ENCODE peak calls at places on chromosomes 11 and 22, in six cellular contexts. K, A, C, Z, M and U are unnamed samples.

GRCh38 chr11:100515087-100515486 is 172.0 kb upstream of the ARHGAP42 start:
- DNase-seq in K (no peak), A (no peak), C (peak), Z (no peak), M (no peak), U (no peak)

GRCh38 chr22:50014053-50014501 is 1.5 kb upstream of the IL17REL start:
- DNase-seq in K (no peak), A (no peak), C (no peak), Z (peak), M (no peak), U (no peak)

GRCh38 chr11:2702771-2703486 is 3.1 kb upstream of the KCNQ1OT1 start:
- DNase-seq in K (peak), A (peak), C (no peak), Z (peak), M (no peak), U (no peak)

GRCh38 chr11:132904566-132904965 is 627.7 kb downstream of the OPCML start:
- DNase-seq in K (no peak), A (no peak), C (no peak), Z (no peak), M (no peak), U (no peak)

GRCh38 chr22:39960791-39961746 is 872 bp downstream of the TMA7B start:
- DNase-seq in K (no peak), A (no peak), C (peak), Z (no peak), M (peak), U (no peak)

GRCh38 chr11:69352715-69353325 is 58.9 kb downstream of the MYEOV start:
- DNase-seq in K (no peak), A (no peak), C (peak), Z (no peak), M (peak), U (peak)

GRCh38 chr11:34160049-34160721 is 54.8 kb downstream of the NAT10 start:
- DNase-seq in K (no peak), A (no peak), C (peak), Z (no peak), M (no peak), U (no peak)

GRCh38 chr22:42431401-42432019 is 693 bp downstream of the NFAM1 start:
- DNase-seq in K (no peak), A (no peak), C (no peak), Z (no peak), M (no peak), U (no peak)

GRCh38 chr11:62088331-62088933 is 35.4 kb upstream of the INCENP start:
- DNase-seq in K (no peak), A (no peak), C (no peak), Z (no peak), M (no peak), U (no peak)

GRCh38 chr22:16956290-16956689 is 51.7 kb downstream of the GAB4 start:
- DNase-seq in K (no peak), A (no peak), C (no peak), Z (no peak), M (no peak), U (no peak)

GRCh38 chr11:130726234-130726559 is 190.1 kb downstream of the SNX19 start:
- DNase-seq in K (no peak), A (no peak), C (peak), Z (no peak), M (peak), U (no peak)

GRCh38 chr11:106670069-106670468 is 348.2 kb downstream of the GUCY1A2 start:
- DNase-seq in K (no peak), A (no peak), C (no peak), Z (no peak), M (no peak), U (no peak)

GRCh38 chr11:95803973-95804372 is 13.7 kb downstream of the CEP57 start:
- DNase-seq in K (no peak), A (no peak), C (no peak), Z (no peak), M (no peak), U (no peak)

GRCh38 chr11:12411806-12412727 is 34.7 kb downstream of the PARVA start:
- DNase-seq in K (peak), A (no peak), C (peak), Z (peak), M (peak), U (peak)

GRCh38 chr11:72378704-72379383 is 55.5 kb downstream of the CLPB start:
- DNase-seq in K (peak), A (peak), C (peak), Z (peak), M (peak), U (no peak)

GRCh38 chr11:17414317-17414737 is 25.9 kb upstream of the KCNJ11 start:
- DNase-seq in K (no peak), A (no peak), C (no peak), Z (no peak), M (no peak), U (no peak)

GRCh38 chr11:1875093-1875785 is 16.5 kb downstream of the PRR33 start:
- DNase-seq in K (peak), A (no peak), C (no peak), Z (peak), M (no peak), U (peak)

GRCh38 chr11:76152086-76152658 is 54.1 kb downstream of the WNT11 start:
- DNase-seq in K (peak), A (peak), C (peak), Z (peak), M (peak), U (peak)

GRCh38 chr22:19292262-19293230 is 1.0 kb upstream of the CLTCL1 start:
- DNase-seq in K (peak), A (no peak), C (no peak), Z (peak), M (peak), U (peak)

GRCh38 chr11:44774736-44775135 is 48.0 kb downstream of the TSPAN18 start:
- DNase-seq in K (no peak), A (peak), C (no peak), Z (no peak), M (no peak), U (no peak)

GRCh38 chr11:10875430-10876021 is 17.7 kb upstream of the ZBED5 start:
- DNase-seq in K (no peak), A (no peak), C (no peak), Z (no peak), M (no peak), U (no peak)

GRCh38 chr11:33976351-33977199 is 75.0 kb upstream of the CAPRIN1 start:
- DNase-seq in K (no peak), A (no peak), C (peak), Z (no peak), M (peak), U (no peak)

GRCh38 chr22:36562261-36562835 is 33.4 kb upstream of the EIF3D start:
- DNase-seq in K (no peak), A (no peak), C (peak), Z (no peak), M (peak), U (no peak)

GRCh38 chr11:14645247-14645912 is 1.8 kb downstream of the PDE3B start:
- DNase-seq in K (no peak), A (no peak), C (peak), Z (no peak), M (peak), U (no peak)

GRCh38 chr11:14643697-14644395 is at the start of gene PDE3B:
- DNase-seq in K (peak), A (no peak), C (peak), Z (peak), M (peak), U (peak)

GRCh38 chr11:14644396-14645246 is 1.0 kb downstream of the PDE3B start:
- DNase-seq in K (peak), A (no peak), C (peak), Z (peak), M (no peak), U (peak)

GRCh38 chr11:14642873-14643696 is 519 bp upstream of the PDE3B start:
- DNase-seq in K (no peak), A (no peak), C (no peak), Z (no peak), M (no peak), U (no peak)

DNA sequence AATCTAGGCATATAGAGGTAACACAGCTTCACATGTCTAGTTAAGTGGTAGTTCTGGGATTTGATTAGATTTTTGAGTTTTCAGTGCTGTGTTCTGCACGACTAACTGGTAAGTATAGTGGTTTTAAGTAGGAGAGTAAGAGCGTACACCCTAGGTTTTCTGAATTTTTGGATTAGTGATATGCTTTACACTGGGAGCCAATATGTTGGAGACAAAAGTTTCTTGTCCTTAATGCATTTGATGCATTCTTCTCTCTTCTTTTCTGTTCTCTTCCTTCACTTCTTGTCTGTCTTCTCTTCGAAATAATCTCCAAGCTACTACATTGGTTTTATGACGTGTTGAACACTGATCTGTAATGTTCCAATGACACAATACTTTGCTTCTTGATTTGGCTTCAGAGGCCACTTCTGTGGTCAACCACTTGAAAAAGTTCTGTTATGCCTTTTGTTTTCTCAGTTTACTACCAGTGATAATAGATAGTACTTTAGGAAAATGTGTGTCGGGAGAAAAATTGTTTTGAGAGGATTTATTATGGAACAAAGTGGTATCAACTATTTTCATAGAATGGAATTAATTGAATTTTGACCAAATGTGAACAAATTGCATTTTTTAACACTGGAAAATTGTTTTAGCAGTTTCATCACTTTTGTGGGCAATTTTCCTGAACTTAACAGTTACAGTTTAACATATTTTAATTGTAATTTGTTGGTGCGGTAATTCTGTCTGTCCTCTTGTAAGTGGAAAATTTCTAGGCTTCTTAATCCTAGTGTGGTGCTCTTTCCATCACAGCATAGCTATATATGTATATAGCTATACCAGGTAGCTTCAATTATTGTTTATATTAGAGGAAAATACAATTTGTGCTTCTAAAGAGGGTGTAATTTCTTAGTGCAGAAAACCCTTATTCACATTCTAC is 2.6 kb downstream of the PDE3B start:
- DNase-seq in K (no peak), A (no peak), C (no peak), Z (no peak), M (no peak), U (no peak)
- H3K4me3 ChIP-seq in K (peak), A (peak), C (no peak), Z (peak), M (no peak), U (no peak)

GRCh38 chr11:15258433-15259350 is 144.0 kb downstream of the INSC start:
- DNase-seq in K (no peak), A (no peak), C (peak), Z (no peak), M (peak), U (no peak)
- TF ChIP-seq CTCF in K (peak), A (no peak), C (peak), Z (no peak), M (peak), U (no peak)

GRCh38 chr11:66937334-66937733 is 20.8 kb downstream of the PC start:
- DNase-seq in K (no peak), A (no peak), C (no peak), Z (no peak), M (no peak), U (no peak)

GRCh38 chr11:66933508-66933907 is 24.7 kb downstream of the PC start:
- DNase-seq in K (no peak), A (no peak), C (peak), Z (no peak), M (peak), U (no peak)

GRCh38 chr11:66934971-66935779 is 23.0 kb downstream of the PC start:
- DNase-seq in K (no peak), A (no peak), C (peak), Z (no peak), M (peak), U (no peak)

GRCh38 chr11:66936326-66936725 is 21.9 kb downstream of the PC start:
- DNase-seq in K (no peak), A (no peak), C (peak), Z (no peak), M (peak), U (no peak)

GRCh38 chr11:66938582-66939135 is 19.5 kb downstream of the PC start:
- DNase-seq in K (no peak), A (no peak), C (no peak), Z (no peak), M (no peak), U (no peak)
- H3K4me3 ChIP-seq in K (no peak), A (no peak), C (no peak), Z (no peak), M (no peak), U (no peak)

DNA sequence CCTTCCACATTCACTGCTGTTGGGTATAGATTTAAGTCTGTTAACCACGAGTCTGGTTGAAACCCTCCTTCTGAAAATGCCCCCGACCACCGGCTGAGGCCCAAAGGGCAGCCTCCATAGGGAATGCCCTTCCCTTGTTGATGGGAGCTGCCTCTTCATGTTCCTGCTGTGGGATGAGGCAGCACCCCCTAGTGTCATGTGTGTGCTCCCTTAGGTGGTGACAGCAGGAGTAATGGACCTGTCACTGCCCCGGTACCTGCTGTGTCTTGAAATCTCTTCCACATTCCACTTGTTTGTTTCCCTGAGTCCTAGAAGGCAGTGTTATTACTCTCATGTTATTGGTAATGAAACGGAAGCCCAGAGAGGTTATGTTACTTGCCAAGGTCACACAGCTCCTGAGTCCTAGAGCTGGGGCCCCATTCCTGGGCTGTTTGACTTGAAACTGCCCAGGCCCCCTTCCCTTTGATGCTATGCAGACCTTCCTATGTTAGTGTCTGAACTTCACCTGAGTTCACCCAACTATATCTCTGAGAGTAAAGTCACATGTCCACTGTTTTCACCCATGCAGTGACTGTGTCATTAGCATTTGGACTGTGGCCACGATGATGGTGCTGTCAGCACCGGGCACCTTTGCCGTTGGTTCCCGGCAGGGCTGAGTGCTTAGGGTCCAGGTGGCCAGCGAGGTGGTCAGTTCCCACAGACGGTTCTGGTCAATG is 234.3 kb downstream of the TBC1D22A start:
- DNase-seq in K (no peak), A (no peak), C (no peak), Z (no peak), M (no peak), U (no peak)
- TF ChIP-seq CTCF in K (peak), A (no peak), C (peak), Z (peak), M (peak), U (no peak)

DNA sequence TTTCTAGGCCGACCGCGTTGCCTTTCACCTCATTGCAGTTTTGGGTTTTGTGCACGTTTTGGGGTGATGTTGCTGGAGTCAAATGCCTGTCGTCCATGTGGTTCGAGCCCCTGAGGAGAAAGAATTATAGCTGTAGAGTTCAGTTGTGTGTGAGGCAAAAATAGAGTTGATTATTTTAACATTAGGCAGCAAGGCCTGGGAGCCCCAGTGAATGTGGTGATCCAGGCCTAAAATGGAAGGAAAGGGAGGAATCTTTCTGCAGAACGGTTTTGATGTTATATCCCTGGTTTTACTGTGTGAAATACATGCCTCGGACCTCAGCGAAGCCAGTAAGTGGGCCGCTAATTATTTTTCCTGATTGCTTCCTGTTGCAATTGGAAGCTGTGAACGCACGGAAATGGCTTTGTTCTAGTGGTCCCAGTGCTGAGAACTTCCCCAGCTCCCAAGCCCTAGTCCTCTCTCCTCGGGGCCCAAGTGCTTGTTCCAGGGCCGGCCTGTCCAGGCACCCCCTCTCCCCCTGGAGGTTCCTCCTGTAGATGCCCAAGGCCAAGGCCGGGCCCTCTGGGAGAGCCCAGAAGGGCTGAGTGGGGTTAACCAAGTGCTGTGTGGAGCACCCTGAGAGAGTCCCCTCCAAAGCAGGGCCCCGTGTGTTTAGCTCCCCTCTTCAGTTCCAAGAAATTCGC is 2.0 kb downstream of the LRP5 start:
- DNase-seq in K (no peak), A (no peak), C (no peak), Z (no peak), M (no peak), U (no peak)
- H3K4me3 ChIP-seq in K (peak), A (no peak), C (no peak), Z (peak), M (peak), U (no peak)

GRCh38 chr11:65427691-65428577 is 5.3 kb downstream of the NEAT1 start:
- DNase-seq in K (peak), A (peak), C (peak), Z (no peak), M (peak), U (peak)
- TF ChIP-seq CTCF in K (no peak), A (no peak), C (no peak), Z (no peak), M (no peak), U (no peak)

GRCh38 chr11:112608466-112608865 is 347.8 kb upstream of the PLET1 start:
- DNase-seq in K (no peak), A (no peak), C (no peak), Z (no peak), M (no peak), U (no peak)
- H3K4me3 ChIP-seq in K (no peak), A (no peak), C (no peak), Z (no peak), M (no peak), U (no peak)